ENCODE peak calls at places on chromosome 2, in six cellular contexts. F, P, K, I, E and N are unnamed samples.
A peak's percentile ranks its signal among the peaks of the same experiment; 100 is the strongest.

GRCh38 chr2:8115966-8116365 is 565.9 kb upstream of the ID2 start:
- DNase-seq in P (no peak), I (no peak), E (no peak), K (no peak), F (no peak), N (no peak)

GRCh38 chr2:153770359-153770991 is 101.2 kb upstream of the GALNT13 start:
- DNase-seq in P (no peak), K (no peak), E (no peak), I (peak; percentile 26), F (no peak), N (no peak)

GRCh38 chr2:96769816-96770215 is 9.1 kb downstream of the CNNM4 start:
- DNase-seq in I (no peak), E (no peak), F (peak; percentile 80), P (no peak), K (peak; percentile 90), N (no peak)

GRCh38 chr2:195486987-195487644 is 169.9 kb upstream of the SLC39A10 start:
- DNase-seq in P (peak; percentile 68), K (no peak), I (no peak), E (no peak), F (no peak), N (peak; percentile 39)

GRCh38 chr2:234880551-234881211 is 71.1 kb upstream of the SH3BP4 start:
- DNase-seq in I (no peak), F (no peak), E (peak; percentile 94), P (peak; percentile 82), K (no peak), N (peak; percentile 93)

GRCh38 chr2:187081409-187081808 is 232.4 kb upstream of the ZSWIM2 start:
- DNase-seq in F (no peak), E (no peak), P (no peak), K (no peak), I (no peak), N (no peak)

GRCh38 chr2:128726911-128727310 is 408.2 kb upstream of the HS6ST1 start:
- DNase-seq in E (no peak), K (no peak), F (no peak), P (no peak), I (no peak), N (no peak)

GRCh38 chr2:240997856-240998705 is at the start of gene SNED1:
- DNase-seq in K (peak; percentile 95), E (peak; percentile 93), F (peak; percentile 94), P (peak; percentile 83), I (peak; percentile 93), N (peak; percentile 17)

GRCh38 chr2:159600752-159601151 is 15.6 kb downstream of the BAZ2B start:
- DNase-seq in I (no peak), E (peak; percentile 28), K (no peak), P (peak; percentile 22), F (no peak), N (peak; percentile 76)

GRCh38 chr2:63484901-63485300 is 103.4 kb downstream of the WDPCP start:
- DNase-seq in P (no peak), K (no peak), I (no peak), E (no peak), F (no peak), N (no peak)

GRCh38 chr2:206800501-206801416 is 35.4 kb downstream of the FASTKD2 start:
- DNase-seq in I (peak; percentile 89), P (peak; percentile 81), F (peak; percentile 31), K (peak; percentile 57), E (peak; percentile 82), N (peak; percentile 13)

GRCh38 chr2:11505652-11506610 is 27.9 kb upstream of the GREB1 start:
- DNase-seq in F (no peak), I (no peak), P (peak; percentile 37), K (no peak), E (no peak), N (peak; percentile 63)

GRCh38 chr2:202491514-202491913 is 115.4 kb downstream of the BMPR2 start:
- DNase-seq in K (no peak), I (peak; percentile 8), P (no peak), F (no peak), E (no peak), N (no peak)

GRCh38 chr2:230898661-230899091 is 26.4 kb downstream of the GPR55 start:
- DNase-seq in F (no peak), P (no peak), I (no peak), E (no peak), K (peak; percentile 21), N (no peak)

GRCh38 chr2:8511868-8512612 is 169.8 kb upstream of the ID2 start:
- DNase-seq in I (no peak), E (no peak), P (peak; percentile 75), K (peak; percentile 10), F (no peak), N (no peak)

GRCh38 chr2:234932591-234933168 is 19.1 kb upstream of the SH3BP4 start:
- DNase-seq in P (no peak), I (peak; percentile 88), K (no peak), E (no peak), F (no peak), N (no peak)

GRCh38 chr2:82498777-82499443 is 1960.2 kb downstream of the SUCLG1 start:
- DNase-seq in I (no peak), P (no peak), E (no peak), K (no peak), F (no peak), N (no peak)

GRCh38 chr2:79219383-79219988 is 59.9 kb upstream of the REG3A start:
- DNase-seq in K (no peak), F (no peak), E (peak; percentile 7), P (peak; percentile 14), I (peak; percentile 88), N (no peak)

GRCh38 chr2:229740279-229740678 is 25.9 kb upstream of the DNER start:
- DNase-seq in I (no peak), K (no peak), P (no peak), E (no peak), F (no peak), N (no peak)

GRCh38 chr2:153477641-153478288 is 797 bp downstream of the RPRM start:
- DNase-seq in P (no peak), I (peak; percentile 62), F (no peak), E (no peak), K (no peak), N (no peak)

GRCh38 chr2:72128059-72128842 is 19.4 kb downstream of the CYP26B1 start:
- DNase-seq in K (no peak), E (no peak), I (no peak), P (no peak), F (no peak), N (no peak)

GRCh38 chr2:28450901-28451565 is 44.8 kb upstream of the PLB1 start:
- DNase-seq in F (no peak), K (no peak), I (no peak), E (no peak), P (no peak), N (no peak)

GRCh38 chr2:113965644-113966043 is 75.8 kb downstream of the ACTR3 start:
- DNase-seq in P (peak; percentile 50), K (no peak), F (no peak), E (peak; percentile 66), I (peak; percentile 72), N (no peak)

GRCh38 chr2:113963965-113964364 is 74.1 kb downstream of the ACTR3 start:
- DNase-seq in E (no peak), I (no peak), P (no peak), F (no peak), K (no peak), N (no peak)

GRCh38 chr2:113965228-113965627 is 75.3 kb downstream of the ACTR3 start:
- DNase-seq in P (no peak), I (no peak), F (no peak), K (no peak), E (no peak), N (no peak)

GRCh38 chr2:113962692-113963480 is 73.0 kb downstream of the ACTR3 start:
- DNase-seq in E (no peak), I (no peak), K (no peak), P (peak; percentile 61), F (no peak), N (peak; percentile 53)

GRCh38 chr2:113964436-113964835 is 74.5 kb downstream of the ACTR3 start:
- DNase-seq in F (no peak), I (no peak), K (no peak), E (no peak), P (no peak), N (no peak)
- H3K27ac ChIP-seq in F (no peak overlapping the region), I (no peak overlapping the region), K (no peak overlapping the region), E (no peak overlapping the region), P (no peak overlapping the region), N (no peak overlapping the region)

DNA sequence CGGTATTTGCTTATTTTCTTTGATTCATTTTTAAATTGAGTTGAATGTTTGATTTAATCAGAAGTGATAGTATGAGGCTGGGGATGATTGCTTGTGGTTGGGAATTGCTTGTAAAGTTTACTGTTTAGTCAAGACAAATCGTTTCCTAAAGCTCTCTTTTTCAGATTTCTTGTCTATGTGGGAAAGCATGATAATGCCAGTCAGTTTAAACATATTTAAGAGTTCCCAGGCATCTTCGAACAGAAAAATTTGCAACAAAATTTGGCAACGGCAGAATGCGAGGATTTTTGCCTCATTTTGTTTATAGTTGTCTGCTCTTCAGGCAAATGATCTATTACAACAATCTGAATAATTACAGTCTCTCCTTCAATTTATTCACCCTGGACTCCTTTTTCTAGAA is 22.5 kb downstream of the EPAS1 start:
- DNase-seq in E (no peak), I (no peak), P (no peak), F (no peak), K (no peak), N (no peak)
- H3K4me1 ChIP-seq in E (peaks cover 42% of the 10 kb centered on the region), I (peaks cover 19% of the 10 kb centered on the region), P (peaks cover 11% of the 10 kb centered on the region), F (peaks cover 100% of the 10 kb centered on the region), K (peaks cover 29% of the 10 kb centered on the region), N (peaks cover 44% of the 10 kb centered on the region)

GRCh38 chr2:144462266-144462665 is 57.7 kb downstream of the ZEB2 start:
- DNase-seq in K (no peak), I (no peak), E (no peak), F (no peak), P (no peak), N (no peak)

GRCh38 chr2:144459937-144460336 is 60.0 kb downstream of the ZEB2 start:
- DNase-seq in F (no peak), I (peak; percentile 56), E (peak; percentile 86), K (no peak), P (no peak), N (no peak)

GRCh38 chr2:144464730-144465129 is 55.2 kb downstream of the ZEB2 start:
- DNase-seq in E (no peak), F (no peak), I (no peak), P (no peak), K (no peak), N (no peak)

GRCh38 chr2:144458536-144458935 is 61.4 kb downstream of the ZEB2 start:
- DNase-seq in E (no peak), I (no peak), K (no peak), P (no peak), F (no peak), N (no peak)

GRCh38 chr2:144460981-144461766 is 58.7 kb downstream of the ZEB2 start:
- DNase-seq in K (peak; percentile 51), P (no peak), I (no peak), F (peak; percentile 51), E (no peak), N (no peak)
- H3K27ac ChIP-seq in K (peak overlapping the region; percentile 75), P (peak overlapping the region; percentile 38), I (no peak overlapping the region), F (peak overlapping the region; percentile 75), E (peak overlapping the region; percentile 74), N (no peak overlapping the region)

GRCh38 chr2:134683561-134684112 is 35.2 kb downstream of the TMEM163 start:
- DNase-seq in F (no peak), K (no peak), E (peak; percentile 97), I (no peak), P (peak; percentile 10), N (no peak)
- H3K4me1 ChIP-seq in F (peaks cover 7% of the 10 kb centered on the region), K (peaks cover 6% of the 10 kb centered on the region), E (peaks cover 28% of the 10 kb centered on the region), I (peaks cover 10% of the 10 kb centered on the region), P (peaks cover 10% of the 10 kb centered on the region), N (no peaks in the 10 kb centered on the region)